ENCODE peak calls at places on chromosomes 11 and 22, in five cellular contexts. B is psoas muscle, I is EH, V is GM13977, M is AML-193. U is an unnamed sample.

GRCh38 chr11:62707277-62707771 is at the start of the genes BSCL2 and GNG3:
- DNase-seq in B (no peak), I (no peak), V (no peak), M (no peak), U (no peak)

GRCh38 chr11:94754819-94755218 is 13.3 kb upstream of the AMOTL1 start:
- DNase-seq in B (no peak), I (no peak), V (no peak), M (no peak), U (no peak)

GRCh38 chr11:83070878-83071640 is 638 bp downstream of the RAB30 start:
- DNase-seq in B (peak; percentile 76), I (peak; percentile 40), V (no peak), M (no peak), U (peak; percentile 50)

GRCh38 chr11:78698612-78699011 is 123.9 kb upstream of the NARS2 start:
- DNase-seq in B (no peak), I (peak; percentile 78), V (no peak), M (no peak), U (peak; percentile 66)

GRCh38 chr22:47160141-47160541 is 397.7 kb downstream of the TBC1D22A start:
- DNase-seq in B (peak; percentile 42), I (no peak), V (no peak), M (no peak), U (no peak)

GRCh38 chr11:63670738-63671321 is 346 bp downstream of the ATL3 start:
- DNase-seq in B (peak; percentile 72), I (no peak), V (peak; percentile 65), M (peak; percentile 27), U (peak; percentile 59)

GRCh38 chr11:11769362-11769761 is 72.4 kb upstream of the USP47 start:
- DNase-seq in B (no peak), I (no peak), V (no peak), M (no peak), U (no peak)

GRCh38 chr11:15114501-15115475 is at the start of gene INSC:
- DNase-seq in B (no peak), I (peak; percentile 32), V (no peak), M (no peak), U (peak; percentile 18)

GRCh38 chr11:2294340-2295290 is 7.1 kb downstream of the C11orf21 start:
- DNase-seq in B (no peak), I (no peak), V (no peak), M (no peak), U (no peak)

GRCh38 chr11:59802639-59803176 is 7.9 kb downstream of the MRPL16 start:
- DNase-seq in B (no peak), I (peak; percentile 64), V (peak; percentile 52), M (peak; percentile 63), U (no peak)

GRCh38 chr11:110184466-110184865 is 91.3 kb downstream of the ZC3H12C start:
- DNase-seq in B (no peak), I (no peak), V (no peak), M (no peak), U (no peak)

GRCh38 chr11:102239906-102240305 is 77.4 kb upstream of the BIRC3 start:
- DNase-seq in B (no peak), I (no peak), V (no peak), M (no peak), U (no peak)

GRCh38 chr11:62398011-62398994 is 20.5 kb upstream of the SCGB1A1 start:
- DNase-seq in B (peak; percentile 75), I (peak; percentile 86), V (no peak), M (no peak), U (peak; percentile 61)

GRCh38 chr11:60891103-60891741 is 15.2 kb downstream of the PRPF19 start:
- DNase-seq in B (no peak), I (no peak), V (no peak), M (no peak), U (no peak)

GRCh38 chr11:104876838-104877500 is 21.3 kb downstream of the CASP12 start:
- DNase-seq in B (no peak), I (no peak), V (no peak), M (no peak), U (no peak)

GRCh38 chr11:66012371-66012945 is 650 bp downstream of the CST6 start:
- DNase-seq in B (no peak), I (no peak), V (no peak), M (no peak), U (no peak)

GRCh38 chr11:17224727-17225126 is 16.9 kb upstream of the PIK3C2A start:
- DNase-seq in B (no peak), I (no peak), V (no peak), M (no peak), U (no peak)

GRCh38 chr22:36455571-36456458 is 25.6 kb downstream of the TXN2 start:
- DNase-seq in B (peak; percentile 57), I (peak; percentile 13), V (no peak), M (no peak), U (no peak)

GRCh38 chr22:23685205-23685784 is 5.5 kb upstream of the RGL4 start:
- DNase-seq in B (peak; percentile 79), I (peak; percentile 50), V (no peak), M (no peak), U (no peak)

GRCh38 chr11:73949246-73949645 is 1.6 kb upstream of the DNAJB13 start:
- DNase-seq in B (no peak), I (no peak), V (no peak), M (no peak), U (no peak)

GRCh38 chr11:57566564-57567209 is 785 bp downstream of the UBE2L6 start:
- DNase-seq in B (no peak), I (no peak), V (peak; percentile 43), M (no peak), U (no peak)

GRCh38 chr22:39381930-39382329 is 17.6 kb upstream of the TAB1 start:
- DNase-seq in B (no peak), I (no peak), V (no peak), M (no peak), U (no peak)

GRCh38 chr11:124618863-124619262 is 3.8 kb upstream of the TBRG1 start:
- DNase-seq in B (no peak), I (no peak), V (no peak), M (no peak), U (no peak)

GRCh38 chr11:116606060-116606459 is 166.7 kb downstream of the BUD13 start:
- DNase-seq in B (no peak), I (no peak), V (no peak), M (no peak), U (no peak)

GRCh38 chr11:44711113-44711512 is 15.6 kb upstream of the TSPAN18 start:
- DNase-seq in B (no peak), I (no peak), V (no peak), M (no peak), U (no peak)

GRCh38 chr22:31496735-31497146 is 405 bp downstream of the SFI1 start:
- DNase-seq in B (peak; percentile 59), I (peak; percentile 38), V (no peak), M (peak; percentile 15), U (no peak)

GRCh38 chr11:78194490-78194889 is 5.8 kb downstream of the USP35 start:
- DNase-seq in B (no peak), I (no peak), V (no peak), M (no peak), U (no peak)

GRCh38 chr11:66090288-66090687 is 20.2 kb downstream of the PACS1 start:
- DNase-seq in B (no peak), I (no peak), V (no peak), M (no peak), U (no peak)

GRCh38 chr22:19498154-19498865 is 18.6 kb downstream of the CDC45 start:
- DNase-seq in B (no peak), I (no peak), V (no peak), M (no peak), U (no peak)

GRCh38 chr11:130050272-130050671 is 19.4 kb upstream of the APLP2 start:
- DNase-seq in B (no peak), I (peak; percentile 53), V (no peak), M (no peak), U (no peak)

U was measured in left ventricle myocardium inferior.